ENCODE peak calls at places on chromosome 12, in seven cellular contexts. One of them, this sample, is unnamed.

GRCh38 chr12:106223485-106224391 is 24.1 kb downstream of the CKAP4 start:
- DNase-seq in neural progenitor cell: peak
- DNase-seq in AG09309: no peak
- DNase-seq in kidney: peak
- DNase-seq in OCI-LY7: peak
- DNase-seq in fibroblast of pulmonary artery: peak
- DNase-seq in right atrium auricular region: peak
- DNase-seq in this sample: peak

GRCh38 chr12:58249610-58250009 is 308.2 kb downstream of the ATP23 start:
- DNase-seq in kidney: no peak
- DNase-seq in OCI-LY7: no peak
- DNase-seq in AG09309: no peak
- DNase-seq in fibroblast of pulmonary artery: no peak
- DNase-seq in neural progenitor cell: no peak
- DNase-seq in right atrium auricular region: no peak
- DNase-seq in this sample: no peak

GRCh38 chr12:12384601-12385321 is 27.9 kb downstream of the BORCS5 start:
- DNase-seq in neural progenitor cell: peak
- DNase-seq in OCI-LY7: no peak
- DNase-seq in kidney: no peak
- DNase-seq in AG09309: no peak
- DNase-seq in right atrium auricular region: no peak
- DNase-seq in fibroblast of pulmonary artery: no peak
- DNase-seq in this sample: no peak

GRCh38 chr12:7907009-7907408 is 29.0 kb downstream of the SLC2A3 start:
- DNase-seq in kidney: no peak
- DNase-seq in neural progenitor cell: peak
- DNase-seq in right atrium auricular region: no peak
- DNase-seq in fibroblast of pulmonary artery: peak
- DNase-seq in AG09309: peak
- DNase-seq in OCI-LY7: peak
- DNase-seq in this sample: peak

GRCh38 chr12:48936379-48936979 is 11.2 kb upstream of the FKBP11 start:
- DNase-seq in fibroblast of pulmonary artery: peak
- DNase-seq in kidney: peak
- DNase-seq in right atrium auricular region: peak
- DNase-seq in OCI-LY7: peak
- DNase-seq in neural progenitor cell: peak
- DNase-seq in AG09309: no peak
- DNase-seq in this sample: peak

GRCh38 chr12:4450551-4451112 is 5.0 kb upstream of the FGF6 start:
- DNase-seq in kidney: no peak
- DNase-seq in fibroblast of pulmonary artery: no peak
- DNase-seq in right atrium auricular region: no peak
- DNase-seq in neural progenitor cell: peak
- DNase-seq in AG09309: no peak
- DNase-seq in OCI-LY7: no peak
- DNase-seq in this sample: peak

GRCh38 chr12:5442251-5443006 is 10.5 kb downstream of the NTF3 start:
- DNase-seq in kidney: no peak
- DNase-seq in right atrium auricular region: no peak
- DNase-seq in neural progenitor cell: peak
- DNase-seq in OCI-LY7: peak
- DNase-seq in fibroblast of pulmonary artery: peak
- DNase-seq in AG09309: peak
- DNase-seq in this sample: peak

GRCh38 chr12:118136559-118137003 is 657 bp downstream of the PEBP1 start:
- DNase-seq in right atrium auricular region: peak
- DNase-seq in AG09309: no peak
- DNase-seq in OCI-LY7: peak
- DNase-seq in fibroblast of pulmonary artery: peak
- DNase-seq in neural progenitor cell: peak
- DNase-seq in kidney: peak
- DNase-seq in this sample: no peak

GRCh38 chr12:9064815-9065606 is 50.7 kb downstream of the A2M start:
- DNase-seq in OCI-LY7: no peak
- DNase-seq in kidney: peak
- DNase-seq in neural progenitor cell: peak
- DNase-seq in AG09309: no peak
- DNase-seq in right atrium auricular region: peak
- DNase-seq in fibroblast of pulmonary artery: peak
- DNase-seq in this sample: no peak

GRCh38 chr12:30201301-30202160 is 417.8 kb upstream of the TMTC1 start:
- DNase-seq in AG09309: no peak
- DNase-seq in fibroblast of pulmonary artery: peak
- DNase-seq in neural progenitor cell: no peak
- DNase-seq in kidney: peak
- DNase-seq in right atrium auricular region: no peak
- DNase-seq in OCI-LY7: no peak
- DNase-seq in this sample: no peak

GRCh38 chr12:81083906-81084513 is 6.1 kb downstream of the ACSS3 start:
- DNase-seq in right atrium auricular region: no peak
- DNase-seq in kidney: no peak
- DNase-seq in OCI-LY7: no peak
- DNase-seq in neural progenitor cell: peak
- DNase-seq in fibroblast of pulmonary artery: no peak
- DNase-seq in AG09309: no peak
- DNase-seq in this sample: no peak

GRCh38 chr12:57235012-57235727 is 5.7 kb downstream of the SHMT2 start:
- DNase-seq in right atrium auricular region: no peak
- DNase-seq in AG09309: no peak
- DNase-seq in OCI-LY7: no peak
- DNase-seq in neural progenitor cell: peak
- DNase-seq in fibroblast of pulmonary artery: peak
- DNase-seq in kidney: peak
- DNase-seq in this sample: no peak

GRCh38 chr12:26492406-26492805 is 297.0 kb downstream of the SSPN start:
- DNase-seq in OCI-LY7: no peak
- DNase-seq in right atrium auricular region: no peak
- DNase-seq in AG09309: no peak
- DNase-seq in fibroblast of pulmonary artery: no peak
- DNase-seq in neural progenitor cell: no peak
- DNase-seq in kidney: no peak
- DNase-seq in this sample: no peak

GRCh38 chr12:100955139-100955538 is 160.6 kb downstream of the ANO4 start:
- DNase-seq in right atrium auricular region: no peak
- DNase-seq in OCI-LY7: no peak
- DNase-seq in kidney: no peak
- DNase-seq in neural progenitor cell: no peak
- DNase-seq in AG09309: no peak
- DNase-seq in fibroblast of pulmonary artery: peak
- DNase-seq in this sample: peak

GRCh38 chr12:2739069-2739468 is 55.7 kb upstream of the FKBP4 start:
- DNase-seq in right atrium auricular region: no peak
- DNase-seq in AG09309: no peak
- DNase-seq in neural progenitor cell: no peak
- DNase-seq in OCI-LY7: no peak
- DNase-seq in fibroblast of pulmonary artery: no peak
- DNase-seq in kidney: no peak
- DNase-seq in this sample: no peak
- TF ChIP-seq CTCF in right atrium auricular region: no peak
- TF ChIP-seq CTCF in AG09309: no peak
- TF ChIP-seq CTCF in neural progenitor cell: no peak
- TF ChIP-seq CTCF in OCI-LY7: no peak
- TF ChIP-seq CTCF in fibroblast of pulmonary artery: no peak
- TF ChIP-seq CTCF in kidney: no peak
- TF ChIP-seq CTCF in this sample: no peak

GRCh38 chr12:130955238-130955816 is 1.6 kb downstream of the ADGRD1 start:
- DNase-seq in right atrium auricular region: peak
- DNase-seq in fibroblast of pulmonary artery: no peak
- DNase-seq in kidney: no peak
- DNase-seq in AG09309: no peak
- DNase-seq in OCI-LY7: no peak
- DNase-seq in neural progenitor cell: no peak
- DNase-seq in this sample: no peak

GRCh38 chr12:130952106-130952505 is 1.6 kb upstream of the ADGRD1 start:
- DNase-seq in OCI-LY7: no peak
- DNase-seq in right atrium auricular region: no peak
- DNase-seq in kidney: no peak
- DNase-seq in fibroblast of pulmonary artery: no peak
- DNase-seq in neural progenitor cell: no peak
- DNase-seq in AG09309: no peak
- DNase-seq in this sample: no peak

GRCh38 chr12:130952545-130952954 is 1.2 kb upstream of the ADGRD1 start:
- DNase-seq in fibroblast of pulmonary artery: no peak
- DNase-seq in neural progenitor cell: no peak
- DNase-seq in OCI-LY7: no peak
- DNase-seq in AG09309: no peak
- DNase-seq in right atrium auricular region: no peak
- DNase-seq in kidney: no peak
- DNase-seq in this sample: no peak

GRCh38 chr12:130954544-130954831 is 781 bp downstream of the ADGRD1 start:
- DNase-seq in kidney: no peak
- DNase-seq in neural progenitor cell: no peak
- DNase-seq in OCI-LY7: no peak
- DNase-seq in right atrium auricular region: no peak
- DNase-seq in AG09309: no peak
- DNase-seq in fibroblast of pulmonary artery: no peak
- DNase-seq in this sample: no peak

GRCh38 chr12:130953783-130954543 is at the start of gene ADGRD1:
- DNase-seq in right atrium auricular region: peak
- DNase-seq in AG09309: no peak
- DNase-seq in fibroblast of pulmonary artery: peak
- DNase-seq in kidney: no peak
- DNase-seq in OCI-LY7: no peak
- DNase-seq in neural progenitor cell: no peak
- DNase-seq in this sample: no peak
- H3K4me3 ChIP-seq in right atrium auricular region: peak
- H3K4me3 ChIP-seq in AG09309: no peak
- H3K4me3 ChIP-seq in fibroblast of pulmonary artery: no peak
- H3K4me3 ChIP-seq in kidney: peak
- H3K4me3 ChIP-seq in OCI-LY7: no peak
- H3K4me3 ChIP-seq in neural progenitor cell: no peak
- H3K4me3 ChIP-seq in this sample: no peak

GRCh38 chr12:75820848-75821578 is 210.6 kb downstream of the PHLDA1 start:
- DNase-seq in kidney: no peak
- DNase-seq in right atrium auricular region: peak
- DNase-seq in fibroblast of pulmonary artery: peak
- DNase-seq in neural progenitor cell: no peak
- DNase-seq in AG09309: peak
- DNase-seq in OCI-LY7: no peak
- DNase-seq in this sample: peak
- TF ChIP-seq CTCF in kidney: no peak
- TF ChIP-seq CTCF in right atrium auricular region: no peak
- TF ChIP-seq CTCF in fibroblast of pulmonary artery: no peak
- TF ChIP-seq CTCF in neural progenitor cell: no peak
- TF ChIP-seq CTCF in AG09309: peak
- TF ChIP-seq CTCF in OCI-LY7: no peak
- TF ChIP-seq CTCF in this sample: no peak

GRCh38 chr12:109116611-109116949 is 193 bp downstream of the ACACB start:
- DNase-seq in neural progenitor cell: no peak
- DNase-seq in AG09309: no peak
- DNase-seq in OCI-LY7: no peak
- DNase-seq in fibroblast of pulmonary artery: no peak
- DNase-seq in kidney: no peak
- DNase-seq in right atrium auricular region: no peak
- DNase-seq in this sample: no peak
- H3K4me3 ChIP-seq in neural progenitor cell: no peak
- H3K4me3 ChIP-seq in AG09309: no peak
- H3K4me3 ChIP-seq in OCI-LY7: no peak
- H3K4me3 ChIP-seq in fibroblast of pulmonary artery: no peak
- H3K4me3 ChIP-seq in kidney: peak
- H3K4me3 ChIP-seq in right atrium auricular region: peak
- H3K4me3 ChIP-seq in this sample: no peak

GRCh38 chr12:124813782-124814181 is 49.9 kb downstream of the SCARB1 start:
- DNase-seq in right atrium auricular region: no peak
- DNase-seq in AG09309: no peak
- DNase-seq in OCI-LY7: no peak
- DNase-seq in kidney: no peak
- DNase-seq in fibroblast of pulmonary artery: no peak
- DNase-seq in neural progenitor cell: no peak
- DNase-seq in this sample: no peak

GRCh38 chr12:124812972-124813371 is 50.7 kb downstream of the SCARB1 start:
- DNase-seq in neural progenitor cell: no peak
- DNase-seq in right atrium auricular region: no peak
- DNase-seq in AG09309: no peak
- DNase-seq in OCI-LY7: no peak
- DNase-seq in fibroblast of pulmonary artery: no peak
- DNase-seq in kidney: no peak
- DNase-seq in this sample: no peak

GRCh38 chr12:124809878-124810277 is 53.8 kb downstream of the SCARB1 start:
- DNase-seq in neural progenitor cell: no peak
- DNase-seq in fibroblast of pulmonary artery: no peak
- DNase-seq in right atrium auricular region: no peak
- DNase-seq in AG09309: peak
- DNase-seq in kidney: no peak
- DNase-seq in OCI-LY7: no peak
- DNase-seq in this sample: peak

GRCh38 chr12:124811633-124812032 is 52.0 kb downstream of the SCARB1 start:
- DNase-seq in neural progenitor cell: no peak
- DNase-seq in right atrium auricular region: no peak
- DNase-seq in fibroblast of pulmonary artery: no peak
- DNase-seq in AG09309: no peak
- DNase-seq in kidney: no peak
- DNase-seq in OCI-LY7: no peak
- DNase-seq in this sample: no peak

GRCh38 chr12:124812356-124812755 is 51.3 kb downstream of the SCARB1 start:
- DNase-seq in OCI-LY7: no peak
- DNase-seq in fibroblast of pulmonary artery: no peak
- DNase-seq in AG09309: no peak
- DNase-seq in right atrium auricular region: no peak
- DNase-seq in kidney: no peak
- DNase-seq in neural progenitor cell: no peak
- DNase-seq in this sample: no peak
- TF ChIP-seq CTCF in OCI-LY7: no peak
- TF ChIP-seq CTCF in fibroblast of pulmonary artery: no peak
- TF ChIP-seq CTCF in AG09309: no peak
- TF ChIP-seq CTCF in right atrium auricular region: no peak
- TF ChIP-seq CTCF in kidney: no peak
- TF ChIP-seq CTCF in neural progenitor cell: no peak
- TF ChIP-seq CTCF in this sample: no peak

This sample was measured in astrocyte of the cerebellum.